ENCODE peak calls at places on chromosome 6, in four cellular contexts. One of them, this sample, is unnamed.

GRCh38 chr6:111846511-111847409 is 26.5 kb downstream of the FYN start:
- DNase-seq in right cardiac atrium: peak
- DNase-seq in heart right ventricle: peak
- DNase-seq in epithelial cell of esophagus: no peak
- DNase-seq in this sample: no peak

GRCh38 chr6:90241229-90241873 is 55.3 kb downstream of the BACH2 start:
- DNase-seq in heart right ventricle: peak
- DNase-seq in epithelial cell of esophagus: no peak
- DNase-seq in right cardiac atrium: no peak
- DNase-seq in this sample: no peak

GRCh38 chr6:104118274-104118673 is 741.4 kb downstream of the HACE1 start:
- DNase-seq in heart right ventricle: no peak
- DNase-seq in epithelial cell of esophagus: peak
- DNase-seq in right cardiac atrium: no peak
- DNase-seq in this sample: no peak

GRCh38 chr6:39357998-39358686 is 35.6 kb upstream of the KCNK16 start:
- DNase-seq in heart right ventricle: peak
- DNase-seq in epithelial cell of esophagus: peak
- DNase-seq in right cardiac atrium: no peak
- DNase-seq in this sample: no peak

GRCh38 chr6:148881593-148882311 is 134.9 kb downstream of the UST start:
- DNase-seq in heart right ventricle: no peak
- DNase-seq in epithelial cell of esophagus: no peak
- DNase-seq in right cardiac atrium: no peak
- DNase-seq in this sample: no peak

GRCh38 chr6:137903933-137904821 is 37.1 kb downstream of the TNFAIP3 start:
- DNase-seq in epithelial cell of esophagus: peak
- DNase-seq in heart right ventricle: no peak
- DNase-seq in right cardiac atrium: no peak
- DNase-seq in this sample: no peak

GRCh38 chr6:77447254-77447653 is 16.0 kb downstream of the HTR1B start:
- DNase-seq in heart right ventricle: no peak
- DNase-seq in right cardiac atrium: no peak
- DNase-seq in epithelial cell of esophagus: no peak
- DNase-seq in this sample: no peak

GRCh38 chr6:168093071-168093505 is 14.1 kb upstream of the FRMD1 start:
- DNase-seq in epithelial cell of esophagus: no peak
- DNase-seq in heart right ventricle: no peak
- DNase-seq in right cardiac atrium: no peak
- DNase-seq in this sample: no peak

GRCh38 chr6:43742285-43742684 is 27.7 kb upstream of the VEGFA start:
- DNase-seq in heart right ventricle: no peak
- DNase-seq in right cardiac atrium: no peak
- DNase-seq in epithelial cell of esophagus: no peak
- DNase-seq in this sample: no peak

GRCh38 chr6:33314943-33315752 is 1.3 kb upstream of the TAPBP start:
- DNase-seq in epithelial cell of esophagus: peak
- DNase-seq in right cardiac atrium: peak
- DNase-seq in heart right ventricle: peak
- DNase-seq in this sample: no peak

GRCh38 chr6:82554706-82555105 is 191.1 kb downstream of the TPBG start:
- DNase-seq in epithelial cell of esophagus: no peak
- DNase-seq in right cardiac atrium: no peak
- DNase-seq in heart right ventricle: no peak
- DNase-seq in this sample: no peak

GRCh38 chr6:148452921-148453320 is 110.3 kb downstream of the SASH1 start:
- DNase-seq in heart right ventricle: no peak
- DNase-seq in epithelial cell of esophagus: no peak
- DNase-seq in right cardiac atrium: no peak
- DNase-seq in this sample: no peak

GRCh38 chr6:158536891-158537798 is 22.7 kb upstream of the TMEM181 start:
- DNase-seq in right cardiac atrium: peak
- DNase-seq in heart right ventricle: no peak
- DNase-seq in epithelial cell of esophagus: peak
- DNase-seq in this sample: no peak

GRCh38 chr6:96345501-96345900 is 176.1 kb upstream of the UFL1 start:
- DNase-seq in heart right ventricle: no peak
- DNase-seq in right cardiac atrium: no peak
- DNase-seq in epithelial cell of esophagus: no peak
- DNase-seq in this sample: no peak

GRCh38 chr6:166406197-166406596 is 23.5 kb upstream of the MPC1 start:
- DNase-seq in epithelial cell of esophagus: no peak
- DNase-seq in heart right ventricle: no peak
- DNase-seq in right cardiac atrium: no peak
- DNase-seq in this sample: no peak

GRCh38 chr6:113596907-113597583 is 260.1 kb upstream of the MARCKS start:
- DNase-seq in heart right ventricle: peak
- DNase-seq in right cardiac atrium: no peak
- DNase-seq in epithelial cell of esophagus: no peak
- DNase-seq in this sample: no peak

GRCh38 chr6:169722362-169723199 is 1.7 kb downstream of the PHF10 start:
- DNase-seq in heart right ventricle: peak
- DNase-seq in right cardiac atrium: peak
- DNase-seq in epithelial cell of esophagus: peak
- DNase-seq in this sample: no peak

GRCh38 chr6:17589402-17590116 is 10.5 kb upstream of the FAM8A1 start:
- DNase-seq in epithelial cell of esophagus: peak
- DNase-seq in right cardiac atrium: no peak
- DNase-seq in heart right ventricle: no peak
- DNase-seq in this sample: no peak

This sample was measured in right atrium auricular region.